ENCODE peak calls at places on chromosomes 1 and 21, in eight cellular contexts. O is keratinocyte; Q is breast epithelium; V is non-pigmented ciliary epithelial cell; Z is T-helper 2 cell; D is activated CD4-positive, alpha-beta T cell treated with anti-CD3 and anti-CD28 coated beads for 36 hours; H is germinal center; C is substantia nigra. L is an unnamed sample.

GRCh38 chr1:158024737-158025136 is 31.3 kb downstream of the KIRREL1 start:
- DNase-seq in O (no peak), Q (no peak), V (no peak), Z (no peak), D (no peak), H (no peak), C (no peak), L (no peak)

GRCh38 chr1:59186656-59187055 is 110.2 kb upstream of the FGGY start:
- DNase-seq in O (no peak), Q (no peak), V (no peak), Z (no peak), D (no peak), H (no peak), C (no peak), L (no peak)

GRCh38 chr21:21406918-21407317 is 408.7 kb downstream of the NCAM2 start:
- DNase-seq in O (no peak), Q (no peak), V (no peak), Z (no peak), D (no peak), H (no peak), C (no peak), L (no peak)

GRCh38 chr1:153922076-153922837 is 515 bp downstream of the GATAD2B start:
- DNase-seq in O (no peak), Q (no peak), V (no peak), Z (peak; percentile 74), D (peak; percentile 87), H (no peak), C (peak; percentile 55), L (no peak)

GRCh38 chr1:25086518-25087079 is 145.7 kb downstream of the SYF2 start:
- DNase-seq in O (no peak), Q (no peak), V (no peak), Z (no peak), D (no peak), H (no peak), C (no peak), L (no peak)

GRCh38 chr1:47491341-47491753 is 53.5 kb downstream of the FOXD2 start:
- DNase-seq in O (no peak), Q (no peak), V (no peak), Z (no peak), D (no peak), H (no peak), C (no peak), L (no peak)

GRCh38 chr1:203546274-203546673 is 52.3 kb downstream of the OPTC start:
- DNase-seq in O (no peak), Q (no peak), V (no peak), Z (no peak), D (no peak), H (no peak), C (no peak), L (no peak)

GRCh38 chr1:183841950-183842816 is 37.3 kb downstream of the RGL1 start:
- DNase-seq in O (no peak), Q (no peak), V (peak; percentile 91), Z (peak; percentile 96), D (peak; percentile 34), H (peak; percentile 7), C (no peak), L (peak; percentile 12)

GRCh38 chr1:206468571-206468970 is 1.7 kb upstream of the IKBKE start:
- DNase-seq in O (no peak), Q (no peak), V (no peak), Z (no peak), D (no peak), H (no peak), C (no peak), L (no peak)

GRCh38 chr21:22468893-22469292 is 1470.7 kb downstream of the NCAM2 start:
- DNase-seq in O (no peak), Q (no peak), V (no peak), Z (no peak), D (no peak), H (no peak), C (no peak), L (no peak)

GRCh38 chr1:116374340-116375164 is 1.5 kb downstream of the ATP1A1 start:
- DNase-seq in O (no peak), Q (no peak), V (no peak), Z (peak; percentile 43), D (peak; percentile 47), H (no peak), C (no peak), L (no peak)

GRCh38 chr1:158112994-158113758 is 67.5 kb upstream of the CD1D start:
- DNase-seq in O (no peak), Q (no peak), V (no peak), Z (peak; percentile 34), D (peak; percentile 69), H (peak; percentile 78), C (peak; percentile 36), L (no peak)

GRCh38 chr1:108182854-108183253 is 17.3 kb downstream of the SLC25A24 start:
- DNase-seq in O (no peak), Q (no peak), V (no peak), Z (no peak), D (no peak), H (no peak), C (no peak), L (no peak)

GRCh38 chr1:211537253-211537652 is 41.7 kb downstream of the SLC30A1 start:
- DNase-seq in O (no peak), Q (no peak), V (no peak), Z (peak; percentile 51), D (no peak), H (no peak), C (no peak), L (no peak)

GRCh38 chr21:32824950-32825349 is 53.4 kb upstream of the PAXBP1 start:
- DNase-seq in O (no peak), Q (no peak), V (no peak), Z (no peak), D (no peak), H (no peak), C (no peak), L (no peak)

GRCh38 chr21:41729701-41730368 is 37.0 kb downstream of the RIPK4 start:
- DNase-seq in O (no peak), Q (no peak), V (no peak), Z (no peak), D (no peak), H (no peak), C (no peak), L (no peak)

GRCh38 chr1:68301538-68301937 is 69.2 kb upstream of the WLS start:
- DNase-seq in O (no peak), Q (no peak), V (no peak), Z (no peak), D (no peak), H (no peak), C (no peak), L (no peak)

GRCh38 chr1:162191396-162192322 is 122.2 kb downstream of the NOS1AP start:
- DNase-seq in O (no peak), Q (no peak), V (no peak), Z (no peak), D (no peak), H (no peak), C (no peak), L (peak; percentile 14)

GRCh38 chr1:34549199-34549598 is 205.6 kb upstream of the GJB5 start:
- DNase-seq in O (no peak), Q (no peak), V (no peak), Z (no peak), D (peak; percentile 32), H (no peak), C (no peak), L (no peak)

GRCh38 chr1:72062584-72062983 is 219.8 kb downstream of the NEGR1 start:
- DNase-seq in O (peak; percentile 28), Q (no peak), V (peak; percentile 9), Z (no peak), D (no peak), H (no peak), C (no peak), L (peak; percentile 61)

GRCh38 chr1:15218287-15219279 is 28.4 kb upstream of the FHAD1 start:
- DNase-seq in O (no peak), Q (no peak), V (no peak), Z (peak; percentile 56), D (no peak), H (no peak), C (no peak), L (no peak)

GRCh38 chr1:224880593-224881307 is 48.7 kb upstream of the DNAH14 start:
- DNase-seq in O (no peak), Q (no peak), V (no peak), Z (no peak), D (no peak), H (no peak), C (no peak), L (no peak)

GRCh38 chr21:38680401-38680800 is 125.3 kb upstream of the ETS2 start:
- DNase-seq in O (no peak), Q (no peak), V (no peak), Z (no peak), D (no peak), H (no peak), C (no peak), L (no peak)

GRCh38 chr21:44449473-44450363 is 5.6 kb upstream of the LRRC3 start:
- DNase-seq in O (no peak), Q (peak; percentile 44), V (no peak), Z (no peak), D (no peak), H (no peak), C (no peak), L (no peak)

GRCh38 chr1:168637350-168637991 is 61.1 kb downstream of the XCL1 start:
- DNase-seq in O (no peak), Q (no peak), V (no peak), Z (peak; percentile 34), D (no peak), H (peak; percentile 14), C (no peak), L (no peak)

GRCh38 chr1:63603810-63604209 is 10.6 kb downstream of the PGM1 start:
- DNase-seq in O (no peak), Q (no peak), V (no peak), Z (no peak), D (no peak), H (no peak), C (no peak), L (no peak)